ENCODE peak calls at places on chromosome 4, in ten cellular contexts. C, O, A, B, L, T, S, H, F and E are unnamed samples.

GRCh38 chr4:24551492-24552330 is 32.6 kb downstream of the DHX15 start:
- DNase-seq in T (no peak), B (no peak), F (peak), O (no peak), A (peak), C (peak), S (no peak), L (no peak), H (no peak), E (peak)

GRCh38 chr4:1619151-1619672 is 64.9 kb downstream of the FAM53A start:
- DNase-seq in C (no peak), A (no peak), F (no peak), H (no peak), L (no peak), B (no peak), T (no peak), O (no peak), S (no peak), E (no peak)

GRCh38 chr4:150367326-150367725 is 214.6 kb upstream of the MAB21L2 start:
- DNase-seq in B (peak), L (no peak), H (peak), O (peak), S (no peak), T (peak), C (no peak), A (no peak), F (no peak), E (no peak)

GRCh38 chr4:184097240-184097619 is 120.4 kb downstream of the ENPP6 start:
- DNase-seq in T (peak), S (no peak), C (no peak), O (peak), F (peak), B (no peak), L (no peak), H (peak), A (peak), E (no peak)

GRCh38 chr4:165208741-165209388 is 1.5 kb downstream of the KLHL2 start:
- DNase-seq in S (no peak), F (no peak), A (no peak), L (peak), H (no peak), B (no peak), C (no peak), T (no peak), O (no peak), E (peak)

GRCh38 chr4:26052663-26053534 is 138.9 kb downstream of the SMIM20 start:
- DNase-seq in H (no peak), B (no peak), C (no peak), F (no peak), S (no peak), T (no peak), L (no peak), A (no peak), O (no peak), E (no peak)

GRCh38 chr4:73589887-73590801 is 30.1 kb downstream of the RASSF6 start:
- DNase-seq in F (no peak), C (no peak), O (peak), L (no peak), H (no peak), A (no peak), B (no peak), S (peak), T (no peak), E (peak)

GRCh38 chr4:40448875-40449274 is 113.7 kb downstream of the CHRNA9 start:
- DNase-seq in O (no peak), S (no peak), B (no peak), A (no peak), C (no peak), F (no peak), T (no peak), H (no peak), L (peak), E (no peak)

GRCh38 chr4:56215901-56216300 is 171.4 kb downstream of the AASDH start:
- DNase-seq in L (peak), C (peak), T (no peak), H (peak), O (peak), S (no peak), B (no peak), A (peak), F (peak), E (peak)

GRCh38 chr4:16916719-16917337 is 18.4 kb upstream of the LDB2 start:
- DNase-seq in B (no peak), S (peak), F (peak), T (peak), O (peak), H (peak), L (peak), A (peak), C (no peak), E (no peak)

GRCh38 chr4:179927473-179927872 is 2315.7 kb upstream of the TENM3 start:
- DNase-seq in B (no peak), A (no peak), C (no peak), T (no peak), L (no peak), H (no peak), O (no peak), S (no peak), F (no peak), E (no peak)

GRCh38 chr4:76526585-76526990 is 91.6 kb downstream of the SHROOM3 start:
- DNase-seq in H (no peak), L (peak), F (no peak), B (no peak), A (no peak), T (peak), S (no peak), O (peak), C (no peak), E (peak)

GRCh38 chr4:5940470-5941203 is 47.8 kb upstream of the CRMP1 start:
- DNase-seq in L (peak), H (peak), C (peak), B (no peak), O (peak), A (no peak), S (no peak), F (no peak), T (peak), E (peak)

GRCh38 chr4:138761638-138762205 is 253.9 kb upstream of the NOCT start:
- DNase-seq in F (peak), H (no peak), A (peak), T (no peak), O (no peak), L (no peak), S (no peak), C (peak), B (no peak), E (peak)

GRCh38 chr4:107213880-107214279 is 177.8 kb upstream of the DKK2 start:
- DNase-seq in B (no peak), L (no peak), H (no peak), C (peak), T (no peak), F (peak), O (no peak), S (no peak), A (no peak), E (peak)

GRCh38 chr4:98928505-98929340 is at the start of gene EIF4E:
- DNase-seq in T (peak), B (peak), F (peak), O (peak), H (peak), A (peak), C (peak), S (peak), L (peak), E (peak)

GRCh38 chr4:73653695-73654106 is 33.5 kb upstream of the RASSF6 start:
- DNase-seq in O (peak), T (peak), H (no peak), L (peak), S (peak), B (no peak), C (peak), F (peak), A (peak), E (peak)

GRCh38 chr4:76199664-76200211 is 13.9 kb downstream of the SCARB2 start:
- DNase-seq in S (peak), T (no peak), L (no peak), O (peak), H (peak), B (no peak), A (peak), F (no peak), C (peak), E (peak)

GRCh38 chr4:149645790-149646189 is 169.9 kb downstream of the IQCM start:
- DNase-seq in H (peak), L (peak), F (no peak), A (no peak), T (peak), C (no peak), S (no peak), B (peak), O (peak), E (no peak)

GRCh38 chr4:16067515-16067914 is 16.3 kb downstream of the PROM1 start:
- DNase-seq in L (peak), O (no peak), S (no peak), T (no peak), C (no peak), B (no peak), A (no peak), F (no peak), H (no peak), E (peak)

GRCh38 chr4:118683513-118683912 is 1.7 kb upstream of the METTL14 start:
- DNase-seq in T (no peak), A (no peak), B (no peak), S (no peak), C (no peak), F (no peak), L (peak), H (peak), O (peak), E (no peak)

GRCh38 chr4:78939667-78940008 is 400 bp upstream of the PAQR3 start:
- DNase-seq in T (peak), A (no peak), S (no peak), C (peak), O (no peak), L (no peak), F (no peak), H (no peak), B (no peak), E (no peak)

GRCh38 chr4:7381221-7381889 is 53.4 kb downstream of the PSAPL1 start:
- DNase-seq in F (peak), O (no peak), B (no peak), T (no peak), C (no peak), H (no peak), S (no peak), A (no peak), L (no peak), E (no peak)

DNA sequence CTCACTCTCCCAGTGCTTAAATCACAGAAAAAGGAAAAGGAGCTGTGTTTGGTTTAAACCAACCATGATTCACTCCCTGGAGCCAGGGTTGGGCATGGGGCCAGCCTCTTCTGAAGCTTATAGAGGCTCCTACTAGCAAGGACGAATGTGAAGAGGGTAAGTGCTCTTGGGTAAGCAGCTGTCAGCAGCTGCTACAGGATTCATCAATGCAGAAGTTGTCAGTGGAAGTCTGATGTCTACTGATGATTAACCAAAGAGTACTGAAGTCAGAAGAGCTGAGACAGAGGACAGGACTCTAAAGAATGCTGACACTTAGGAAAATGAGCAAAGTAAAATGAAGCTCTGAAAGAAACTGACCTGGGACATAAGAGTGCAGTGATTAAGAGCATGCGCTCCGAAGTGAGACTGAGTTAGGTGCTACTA is 32.7 kb upstream of the JADE1 start:
- DNase-seq in O (no peak), A (peak), F (peak), S (no peak), H (no peak), T (no peak), L (peak), C (peak), B (no peak), E (peak)
- H3K9ac ChIP-seq in O (no peak), A (no peak), F (peak), S (no peak), H (no peak), T (no peak), L (no peak), C (no peak), B (no peak), E (peak)

GRCh38 chr4:87090305-87090704 is 130.1 kb downstream of the KLHL8 start:
- DNase-seq in S (no peak), C (no peak), O (no peak), L (no peak), F (no peak), H (no peak), B (no peak), A (no peak), T (no peak), E (no peak)

GRCh38 chr4:87092389-87093141 is 127.9 kb downstream of the KLHL8 start:
- DNase-seq in O (no peak), C (peak), T (no peak), L (peak), F (peak), B (no peak), S (no peak), H (no peak), A (peak), E (peak)

GRCh38 chr4:87097075-87097474 is 123.3 kb downstream of the KLHL8 start:
- DNase-seq in S (no peak), A (no peak), F (no peak), B (no peak), O (peak), C (no peak), H (peak), T (peak), L (no peak), E (no peak)

GRCh38 chr4:87089368-87089767 is 131.1 kb downstream of the KLHL8 start:
- DNase-seq in S (no peak), H (no peak), C (no peak), B (no peak), A (no peak), L (peak), O (no peak), T (no peak), F (no peak), E (no peak)

GRCh38 chr4:87093443-87094123 is 126.8 kb downstream of the KLHL8 start:
- DNase-seq in T (peak), C (peak), F (peak), O (peak), L (peak), B (no peak), S (peak), H (peak), A (peak), E (peak)
- H3K9ac ChIP-seq in T (no peak), C (no peak), F (peak), O (no peak), L (peak), B (no peak), S (no peak), H (no peak), A (no peak), E (peak)

GRCh38 chr4:120753854-120754253 is 168.7 kb downstream of the PRDM5 start:
- DNase-seq in A (no peak), T (peak), B (peak), H (no peak), O (peak), S (no peak), F (no peak), C (no peak), L (no peak), E (no peak)

GRCh38 chr4:120754590-120754989 is 167.9 kb downstream of the PRDM5 start:
- DNase-seq in F (no peak), S (no peak), H (no peak), T (no peak), O (no peak), A (no peak), C (no peak), L (no peak), B (no peak), E (no peak)

GRCh38 chr4:120749445-120750151 is 172.9 kb downstream of the PRDM5 start:
- DNase-seq in F (no peak), B (no peak), H (no peak), L (no peak), S (peak), C (no peak), T (no peak), A (no peak), O (no peak), E (no peak)

GRCh38 chr4:120755864-120756263 is 166.7 kb downstream of the PRDM5 start:
- DNase-seq in T (no peak), O (no peak), F (no peak), H (no peak), B (no peak), L (no peak), A (no peak), S (no peak), C (no peak), E (no peak)

DNA sequence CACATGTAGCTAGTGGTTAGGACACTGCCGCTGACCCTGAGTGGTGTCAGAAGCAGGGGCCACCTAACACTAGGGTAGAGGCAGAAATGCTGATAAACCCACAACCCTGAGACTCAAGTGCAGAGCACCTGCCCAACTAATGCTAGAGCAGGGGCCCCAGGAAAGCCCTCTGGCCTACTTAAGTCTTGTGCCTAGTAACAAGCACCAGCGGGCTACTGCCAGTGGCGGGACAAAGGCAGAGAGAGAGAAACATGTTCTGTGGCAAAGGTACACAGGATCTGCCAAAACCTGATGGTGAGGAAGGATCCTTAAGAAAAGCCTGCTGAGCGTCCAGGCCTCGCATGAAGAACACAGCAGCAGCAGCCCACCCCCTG is 172.4 kb downstream of the PRDM5 start:
- DNase-seq in T (no peak), H (no peak), L (no peak), F (no peak), A (no peak), S (no peak), C (no peak), B (no peak), O (no peak), E (no peak)
- H3K9ac ChIP-seq in T (no peak), H (no peak), L (no peak), F (no peak), A (no peak), S (no peak), C (no peak), B (no peak), O (no peak), E (no peak)

DNA sequence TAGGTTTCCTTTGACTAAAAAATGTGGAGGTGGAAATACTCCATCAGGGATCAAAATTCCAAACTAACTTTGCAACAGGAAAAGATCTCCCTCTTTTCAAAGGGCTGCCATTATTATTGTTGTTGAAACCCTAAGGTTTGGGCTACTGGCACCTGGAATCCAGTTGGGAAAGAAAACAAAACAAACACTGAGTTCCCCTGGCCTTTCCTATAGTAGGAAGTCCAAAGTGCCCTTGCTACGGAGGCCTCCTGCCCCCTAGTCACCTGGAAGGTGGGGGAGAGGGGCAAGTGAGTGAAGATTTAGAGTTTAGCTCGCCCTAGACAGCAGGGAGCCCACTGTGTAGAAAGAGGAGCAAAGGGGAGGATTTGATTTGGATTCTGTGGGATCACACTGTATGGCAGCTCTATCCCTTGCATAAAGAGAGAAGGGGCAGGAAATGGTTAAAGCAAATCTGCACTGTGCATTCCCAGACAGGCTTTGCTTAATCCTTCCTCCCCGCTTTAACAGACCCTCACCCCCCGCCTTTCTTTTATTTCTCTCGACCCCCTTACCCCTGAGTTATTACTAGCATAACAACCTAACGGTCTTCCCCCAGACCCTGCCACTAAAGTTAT is 659 bp upstream of the FAT4 start:
- DNase-seq in B (no peak), A (no peak), O (peak), L (no peak), F (peak), T (peak), C (peak), S (no peak), H (no peak), E (no peak)
- H3K9ac ChIP-seq in B (no peak), A (no peak), O (peak), L (no peak), F (peak), T (no peak), C (peak), S (no peak), H (no peak), E (peak)

DNA sequence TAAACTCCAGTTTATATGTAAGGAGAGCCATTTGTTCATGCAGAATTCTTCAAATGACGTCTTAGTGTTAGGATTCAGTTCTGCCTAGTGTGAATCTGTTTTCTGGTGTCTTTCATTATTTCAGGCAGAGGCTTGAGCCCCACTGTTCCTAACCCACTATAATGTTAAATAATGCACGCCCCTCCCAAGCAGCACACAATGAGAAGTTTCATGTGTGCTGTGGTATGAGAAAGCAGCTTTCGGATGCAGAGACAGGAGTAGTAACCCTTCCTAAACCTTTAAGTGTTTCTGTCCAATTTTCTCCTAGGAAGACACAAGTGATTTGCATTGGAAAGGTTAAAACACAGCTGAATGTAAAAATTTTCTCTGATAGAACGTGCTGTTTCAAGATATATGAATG is 54.5 kb downstream of the TRIM2 start:
- DNase-seq in B (no peak), C (no peak), L (no peak), T (peak), F (no peak), H (no peak), O (no peak), S (no peak), A (no peak), E (no peak)
- H3K9ac ChIP-seq in B (peak), C (no peak), L (no peak), T (peak), F (no peak), H (no peak), O (peak), S (no peak), A (no peak), E (no peak)

GRCh38 chr4:131551306-131551705 is 1597.8 kb upstream of the PCDH10 start:
- DNase-seq in O (no peak), H (no peak), C (no peak), T (no peak), S (no peak), L (no peak), B (no peak), F (no peak), A (no peak), E (no peak)

GRCh38 chr4:131547506-131547981 is 1601.5 kb upstream of the PCDH10 start:
- DNase-seq in H (no peak), O (no peak), T (no peak), S (peak), F (no peak), L (no peak), B (no peak), A (no peak), C (no peak), E (no peak)
- H3K9ac ChIP-seq in H (no peak), O (no peak), T (no peak), S (no peak), F (no peak), L (no peak), B (no peak), A (no peak), C (no peak), E (no peak)